ENCODE peak calls at places on chromosome 9, in five cellular contexts. Z, E, T, Q and F are unnamed samples.

GRCh38 chr9:111728617-111729366 is 65.9 kb downstream of the SHOC1 start:
- DNase-seq in Z (no peak), E (no peak), T (peak; percentile 97), Q (no peak), F (no peak)

GRCh38 chr9:108310202-108310601 is 545.6 kb downstream of the ACTL7B start:
- DNase-seq in Z (no peak), E (no peak), T (no peak), Q (no peak), F (no peak)

GRCh38 chr9:12884736-12885395 is 110.0 kb downstream of the LURAP1L start:
- DNase-seq in Z (no peak), E (peak; percentile 58), T (peak; percentile 88), Q (no peak), F (no peak)

GRCh38 chr9:114434878-114435311 is 47.1 kb upstream of the AKNA start:
- DNase-seq in Z (peak; percentile 37), E (peak; percentile 81), T (peak; percentile 37), Q (peak; percentile 63), F (peak; percentile 54)

GRCh38 chr9:130333041-130334040 is 67.8 kb downstream of the HMCN2 start:
- DNase-seq in Z (no peak), E (no peak), T (peak; percentile 66), Q (no peak), F (peak; percentile 56)

GRCh38 chr9:106892632-106893031 is 29.7 kb downstream of the ZNF462 start:
- DNase-seq in Z (peak; percentile 47), E (peak; percentile 99), T (peak; percentile 98), Q (peak; percentile 91), F (peak; percentile 98)

GRCh38 chr9:109799792-109800191 is 19.8 kb downstream of the PALM2AKAP2 start:
- DNase-seq in Z (no peak), E (peak; percentile 61), T (peak; percentile 86), Q (no peak), F (no peak)

GRCh38 chr9:92947268-92948031 is at the start of gene FGD3:
- DNase-seq in Z (no peak), E (no peak), T (no peak), Q (peak; percentile 49), F (peak; percentile 51)

GRCh38 chr9:99092643-99093491 is 12.0 kb upstream of the TGFBR1 start:
- DNase-seq in Z (no peak), E (no peak), T (no peak), Q (no peak), F (no peak)

GRCh38 chr9:98881836-98882568 is 61.7 kb upstream of the COL15A1 start:
- DNase-seq in Z (no peak), E (no peak), T (no peak), Q (no peak), F (no peak)

GRCh38 chr9:4131946-4132345 is 167.9 kb downstream of the GLIS3 start:
- DNase-seq in Z (no peak), E (no peak), T (no peak), Q (no peak), F (no peak)

GRCh38 chr9:131399972-131400371 is 6.1 kb downstream of the PRRC2B start:
- DNase-seq in Z (no peak), E (no peak), T (no peak), Q (no peak), F (no peak)

GRCh38 chr9:109315480-109315879 is 5.4 kb downstream of the EPB41L4B start:
- DNase-seq in Z (no peak), E (no peak), T (no peak), Q (no peak), F (no peak)

GRCh38 chr9:129143031-129143441 is 31.8 kb downstream of the PTPA start:
- DNase-seq in Z (peak; percentile 67), E (peak; percentile 94), T (peak; percentile 92), Q (peak; percentile 88), F (peak; percentile 60)

GRCh38 chr9:34809504-34810186 is 99.7 kb upstream of the CCL21 start:
- DNase-seq in Z (peak; percentile 18), E (peak; percentile 76), T (peak; percentile 0), Q (peak; percentile 84), F (peak; percentile 55)

GRCh38 chr9:116490321-116490720 is 196.8 kb upstream of the TRIM32 start:
- DNase-seq in Z (no peak), E (no peak), T (peak; percentile 34), Q (no peak), F (no peak)

GRCh38 chr9:6757988-6758417 is 230 bp downstream of the KDM4C start:
- DNase-seq in Z (peak; percentile 96), E (no peak), T (no peak), Q (no peak), F (no peak)

GRCh38 chr9:109303900-109304299 is 17.0 kb downstream of the EPB41L4B start:
- DNase-seq in Z (no peak), E (no peak), T (no peak), Q (no peak), F (no peak)

GRCh38 chr9:27572918-27573698 is at the start of gene C9orf72:
- DNase-seq in Z (no peak), E (peak; percentile 81), T (peak; percentile 31), Q (no peak), F (peak; percentile 78)

GRCh38 chr9:24413651-24414050 is 132.0 kb downstream of the IZUMO3 start:
- DNase-seq in Z (no peak), E (no peak), T (no peak), Q (no peak), F (no peak)

GRCh38 chr9:138074516-138074915 is 196.9 kb downstream of the CACNA1B start:
- DNase-seq in Z (no peak), E (no peak), T (no peak), Q (no peak), F (no peak)

GRCh38 chr9:100104314-100104713 is 5.3 kb downstream of the INVS start:
- DNase-seq in Z (no peak), E (peak; percentile 21), T (peak; percentile 84), Q (no peak), F (peak; percentile 85)

GRCh38 chr9:93060746-93061259 is 2.3 kb downstream of the SUSD3 start:
- DNase-seq in Z (no peak), E (no peak), T (peak; percentile 41), Q (no peak), F (no peak)

GRCh38 chr9:17614929-17615328 is 36.1 kb downstream of the SH3GL2 start:
- DNase-seq in Z (no peak), E (peak; percentile 15), T (peak; percentile 6), Q (no peak), F (no peak)

GRCh38 chr9:93072383-93072795 is 13.9 kb downstream of the SUSD3 start:
- DNase-seq in Z (no peak), E (no peak), T (peak; percentile 68), Q (no peak), F (no peak)

GRCh38 chr9:92294297-92294676 is 790 bp upstream of the IARS1 start:
- DNase-seq in Z (no peak), E (peak; percentile 48), T (peak; percentile 16), Q (peak; percentile 30), F (peak; percentile 8)

GRCh38 chr9:132181796-132182521 is 20.1 kb downstream of the NTNG2 start:
- DNase-seq in Z (no peak), E (no peak), T (peak; percentile 13), Q (no peak), F (no peak)

GRCh38 chr9:37197158-37198033 is 77.0 kb downstream of the ZCCHC7 start:
- DNase-seq in Z (no peak), E (peak; percentile 89), T (peak; percentile 77), Q (no peak), F (no peak)

GRCh38 chr9:16213781-16214515 is 656.5 kb downstream of the BNC2 start:
- DNase-seq in Z (no peak), E (no peak), T (peak; percentile 99), Q (no peak), F (no peak)

GRCh38 chr9:98634680-98635079 is 74.1 kb downstream of the GABBR2 start:
- DNase-seq in Z (no peak), E (no peak), T (no peak), Q (no peak), F (no peak)

GRCh38 chr9:111451570-111451969 is 32.6 kb downstream of the ECPAS start:
- DNase-seq in Z (no peak), E (no peak), T (no peak), Q (no peak), F (no peak)

GRCh38 chr9:133762488-133763271 is 24.5 kb upstream of the SARDH start:
- DNase-seq in Z (no peak), E (no peak), T (no peak), Q (peak; percentile 17), F (no peak)
- H2BK5ac ChIP-seq in Z (no peak overlapping the region), E (no peak overlapping the region), T (no peak overlapping the region), Q (no peak overlapping the region), F (no peak overlapping the region)

GRCh38 chr9:675697-676370 is 165.7 kb upstream of the DMRT1 start:
- DNase-seq in Z (no peak), E (peak; percentile 60), T (no peak), Q (no peak), F (no peak)

GRCh38 chr9:672833-673232 is 168.7 kb upstream of the DMRT1 start:
- DNase-seq in Z (no peak), E (no peak), T (no peak), Q (no peak), F (no peak)

GRCh38 chr9:673966-674526 is 167.5 kb upstream of the DMRT1 start:
- DNase-seq in Z (peak; percentile 35), E (peak; percentile 85), T (no peak), Q (peak; percentile 70), F (no peak)

GRCh38 chr9:671997-672396 is 169.5 kb upstream of the DMRT1 start:
- DNase-seq in Z (no peak), E (no peak), T (no peak), Q (no peak), F (no peak)

DNA sequence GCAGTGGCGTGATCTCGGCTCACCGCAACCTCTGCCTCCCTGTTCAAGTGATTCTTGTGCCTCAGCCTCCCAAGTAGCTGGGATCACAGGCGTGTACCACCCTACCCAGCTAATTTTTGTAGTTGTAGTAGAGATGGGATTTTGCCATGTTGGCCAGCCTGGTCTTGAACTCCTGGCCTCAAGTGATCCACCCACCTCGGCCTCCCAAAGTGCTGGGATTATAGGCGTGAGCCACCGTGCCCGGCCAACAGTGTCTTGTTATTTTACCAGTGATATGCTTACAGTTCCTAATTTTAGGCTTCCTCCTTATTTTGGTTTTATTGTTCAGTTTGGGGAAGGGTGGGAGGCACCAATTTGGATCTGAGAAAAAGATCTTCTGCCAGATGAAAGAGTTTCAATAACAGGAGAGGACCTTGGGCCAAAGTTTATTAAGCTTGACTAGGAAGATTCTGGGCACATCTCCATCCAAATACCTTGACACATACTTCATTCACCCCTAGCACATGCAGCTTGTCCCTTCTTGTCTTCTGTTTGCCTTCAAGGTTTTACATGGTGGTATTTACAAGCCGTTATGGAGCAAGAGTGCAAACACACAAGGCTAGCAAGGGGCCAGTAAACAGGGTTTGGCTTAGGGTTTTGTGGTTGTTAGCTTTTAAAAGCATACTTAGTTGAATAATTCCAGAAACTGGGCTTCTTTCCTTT is 168.1 kb upstream of the DMRT1 start:
- DNase-seq in Z (no peak), E (no peak), T (no peak), Q (no peak), F (no peak)
- H3K4me2 ChIP-seq in Z (no peak overlapping the region), E (no peak overlapping the region), T (no peak overlapping the region), Q (no peak overlapping the region), F (no peak overlapping the region)

GRCh38 chr9:136567651-136568287 is 21.9 kb upstream of the NOTCH1 start:
- DNase-seq in Z (no peak), E (peak; percentile 96), T (peak; percentile 81), Q (peak; percentile 77), F (peak; percentile 47)
- H2BK120ac ChIP-seq in Z (peak overlapping the region; percentile 78), E (peak overlapping the region; percentile 24), T (peak overlapping the region; percentile 84), Q (no peak overlapping the region), F (peak overlapping the region; percentile 55)

DNA sequence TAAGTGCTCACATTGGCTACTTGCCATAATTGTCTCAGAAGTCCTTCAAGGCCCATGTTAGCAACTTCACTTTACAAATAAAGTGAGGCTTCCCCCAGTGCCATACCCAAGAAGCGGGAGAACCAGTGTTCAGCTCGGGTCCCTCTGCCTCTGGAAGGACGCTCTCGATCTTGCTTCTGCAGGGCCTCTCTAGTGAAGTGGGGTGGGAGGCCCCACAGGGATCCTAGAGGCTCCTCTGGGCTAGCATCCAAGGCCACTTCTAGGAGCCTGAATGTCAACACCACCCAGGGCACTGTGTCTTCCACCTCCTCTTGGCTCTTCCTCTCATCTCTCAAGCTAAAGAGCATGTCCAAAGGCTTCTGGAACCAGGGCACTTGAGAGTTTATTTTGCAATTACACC is 282.5 kb downstream of the GADD45G start:
- DNase-seq in Z (no peak), E (no peak), T (no peak), Q (peak; percentile 6), F (no peak)
- H2BK5ac ChIP-seq in Z (no peak overlapping the region), E (no peak overlapping the region), T (no peak overlapping the region), Q (no peak overlapping the region), F (no peak overlapping the region)